ENCODE peak calls at places on chromosome 14, in four cellular contexts. D, N, X and V are unnamed samples.

GRCh38 chr14:92770454-92770853 is 22.0 kb upstream of the LGMN start:
- DNase-seq in D (no peak), N (no peak), X (no peak), V (no peak)

GRCh38 chr14:24700511-24700910 is 66.5 kb upstream of the GZMB start:
- DNase-seq in D (no peak), N (no peak), X (no peak), V (no peak)

GRCh38 chr14:28116716-28117115 is 649.9 kb upstream of the FOXG1 start:
- DNase-seq in D (peak; percentile 35), N (no peak), X (no peak), V (no peak)

GRCh38 chr14:80621701-80622100 is 319.8 kb downstream of the CEP128 start:
- DNase-seq in D (no peak), N (peak; percentile 88), X (peak; percentile 88), V (peak; percentile 81)

GRCh38 chr14:37594916-37595808 is at the start of the genes FOXA1 and TTC6:
- DNase-seq in D (peak; percentile 32), N (no peak), X (no peak), V (peak; percentile 11)

GRCh38 chr14:94056579-94057308 is 24.3 kb downstream of the DDX24 start:
- DNase-seq in D (no peak), N (peak; percentile 53), X (no peak), V (peak; percentile 44)

GRCh38 chr14:38616959-38617358 is 361.1 kb upstream of the CLEC14A start:
- DNase-seq in D (peak; percentile 64), N (no peak), X (no peak), V (no peak)

GRCh38 chr14:71290960-71291466 is 383.8 kb downstream of the PCNX1 start:
- DNase-seq in D (no peak), N (peak; percentile 78), X (peak; percentile 54), V (peak; percentile 92)

GRCh38 chr14:77314043-77314442 is 6.6 kb downstream of the POMT2 start:
- DNase-seq in D (no peak), N (peak; percentile 89), X (peak; percentile 71), V (peak; percentile 79)

GRCh38 chr14:24436355-24437019 is 6.1 kb downstream of the SDR39U1 start:
- DNase-seq in D (peak; percentile 45), N (peak; percentile 90), X (peak; percentile 87), V (peak; percentile 91)

GRCh38 chr14:77421241-77421640 is 2.1 kb downstream of the NOXRED1 start:
- DNase-seq in D (no peak), N (peak; percentile 33), X (no peak), V (peak; percentile 5)

GRCh38 chr14:92481386-92481785 is 32.2 kb upstream of the RIN3 start:
- DNase-seq in D (no peak), N (peak; percentile 84), X (peak; percentile 62), V (peak; percentile 65)

GRCh38 chr14:49463146-49463545 is 123.0 kb downstream of the RPS29 start:
- DNase-seq in D (no peak), N (no peak), X (no peak), V (no peak)

GRCh38 chr14:91395998-91396660 is 21.5 kb downstream of the CCDC88C start:
- DNase-seq in D (no peak), N (no peak), X (no peak), V (no peak)

GRCh38 chr14:60266021-60266937 is 17.3 kb downstream of the PPM1A start:
- DNase-seq in D (peak; percentile 43), N (peak; percentile 56), X (peak; percentile 33), V (peak; percentile 33)

GRCh38 chr14:32561520-32561919 is 232.4 kb downstream of the AKAP6 start:
- DNase-seq in D (no peak), N (peak; percentile 26), X (no peak), V (peak; percentile 52)

GRCh38 chr14:70655110-70655826 is 13.6 kb downstream of the TTC9 start:
- DNase-seq in D (no peak), N (peak; percentile 10), X (no peak), V (no peak)

GRCh38 chr14:29085546-29085945 is 319.0 kb downstream of the FOXG1 start:
- DNase-seq in D (no peak), N (peak; percentile 57), X (peak; percentile 18), V (peak; percentile 10)

GRCh38 chr14:104075530-104076151 is 9.9 kb upstream of the ASPG start:
- DNase-seq in D (peak; percentile 31), N (peak; percentile 44), X (peak; percentile 22), V (no peak)

GRCh38 chr14:103528158-103528511 is 861 bp upstream of the TRMT61A start:
- DNase-seq in D (peak; percentile 56), N (no peak), X (peak; percentile 39), V (peak; percentile 22)

GRCh38 chr14:60722163-60722835 is 1.9 kb downstream of the SIX4 start:
- DNase-seq in D (peak; percentile 43), N (peak; percentile 78), X (peak; percentile 70), V (peak; percentile 39)

GRCh38 chr14:57943541-57943940 is 77.6 kb upstream of the SLC35F4 start:
- DNase-seq in D (no peak), N (no peak), X (no peak), V (no peak)

GRCh38 chr14:28161040-28161439 is 605.5 kb upstream of the FOXG1 start:
- DNase-seq in D (no peak), N (no peak), X (no peak), V (peak; percentile 5)

DNA sequence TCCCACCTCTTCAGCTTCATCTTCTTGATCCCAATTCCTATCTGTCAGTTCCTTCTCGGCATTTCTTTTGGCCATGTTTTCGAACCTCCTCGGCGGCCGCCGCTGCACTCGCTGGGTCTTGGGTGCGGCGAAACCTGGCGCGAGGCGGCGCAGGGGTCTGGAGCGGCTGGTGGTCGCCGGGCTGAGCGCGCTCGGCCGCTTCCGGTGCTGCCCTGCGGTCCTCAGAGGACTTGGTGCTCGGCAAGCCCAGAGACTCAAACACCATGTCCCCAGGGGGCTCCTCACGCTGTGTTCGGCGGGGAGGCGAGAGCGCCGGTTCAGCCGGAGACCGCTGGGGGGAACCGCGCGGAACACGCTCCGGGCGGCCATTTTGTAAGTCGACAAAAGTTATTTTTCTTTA is 51.8 kb downstream of the PPP1R36 start:
- DNase-seq in D (no peak), N (no peak), X (no peak), V (no peak)
- H3K4me3 ChIP-seq in D (no peak overlapping the region), N (peak overlapping the region; percentile 35), X (peak overlapping the region; percentile 22), V (peak overlapping the region; percentile 21)

DNA sequence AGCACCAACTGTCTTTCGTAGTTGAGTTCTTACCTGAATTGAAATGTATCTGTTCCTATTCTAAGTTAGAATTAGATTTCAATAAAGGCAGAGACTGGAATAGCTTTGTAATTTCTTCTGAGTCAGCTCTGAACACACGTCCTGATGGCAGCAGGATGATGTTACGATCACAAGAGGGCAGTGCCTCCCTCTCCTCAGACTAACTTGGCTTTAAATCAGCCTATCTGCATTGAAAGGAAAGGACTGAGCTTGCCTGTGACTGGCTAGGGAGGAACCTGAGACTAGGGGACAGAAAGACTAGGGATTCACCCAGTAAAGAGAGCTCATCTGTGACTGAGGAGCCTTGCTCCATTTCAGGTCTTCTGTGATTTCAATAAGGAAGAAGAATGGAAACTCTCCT is 323.7 kb upstream of the OR4E1 start:
- DNase-seq in D (no peak), N (peak; percentile 19), X (no peak), V (no peak)
- TF ChIP-seq CTCF in D (peak; percentile 31), N (peak; percentile 14), X (peak; percentile 6), V (no peak)

GRCh38 chr14:78512021-78512420 is 341.8 kb downstream of the NRXN3 start:
- DNase-seq in D (no peak), N (no peak), X (no peak), V (no peak)
- H3K4me3 ChIP-seq in D (no peak overlapping the region), N (no peak overlapping the region), X (no peak overlapping the region), V (no peak overlapping the region)

GRCh38 chr14:74403619-74404417 is 22.2 kb downstream of the SYNDIG1L start:
- DNase-seq in D (no peak), N (no peak), X (no peak), V (no peak)

GRCh38 chr14:74400919-74401503 is 25.0 kb downstream of the SYNDIG1L start:
- DNase-seq in D (no peak), N (no peak), X (no peak), V (no peak)

GRCh38 chr14:74402264-74403251 is 23.5 kb downstream of the SYNDIG1L start:
- DNase-seq in D (no peak), N (no peak), X (no peak), V (no peak)

GRCh38 chr14:74401504-74402241 is 24.3 kb downstream of the SYNDIG1L start:
- DNase-seq in D (peak; percentile 39), N (no peak), X (no peak), V (no peak)

DNA sequence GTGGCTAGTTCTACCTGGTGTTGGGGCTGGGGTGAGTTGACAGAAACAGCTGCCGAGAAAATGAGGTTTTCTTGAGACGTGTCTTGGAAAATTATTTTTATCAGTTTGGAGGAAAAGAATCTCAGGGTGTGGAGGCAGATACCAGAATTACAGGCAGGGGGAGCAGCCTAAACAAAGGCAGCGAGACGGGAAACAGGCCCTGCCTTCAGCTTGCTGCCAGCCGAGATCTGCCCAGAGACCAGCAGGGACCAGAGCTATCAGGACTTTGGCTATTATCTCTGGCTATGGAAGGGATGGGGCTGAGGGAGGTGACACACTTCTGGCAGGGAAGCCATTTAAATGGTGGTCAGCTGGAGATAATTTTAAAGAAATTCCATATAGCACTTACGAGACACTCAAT is 25.7 kb downstream of the SYNDIG1L start:
- DNase-seq in D (no peak), N (peak; percentile 38), X (peak; percentile 4), V (peak; percentile 11)
- TF ChIP-seq CTCF in D (peak; percentile 10), N (peak; percentile 52), X (peak; percentile 11), V (peak; percentile 22)

GRCh38 chr14:34020014-34020413 is 69.1 kb upstream of the EGLN3 start:
- DNase-seq in D (no peak), N (no peak), X (no peak), V (no peak)

GRCh38 chr14:34021096-34021495 is 70.2 kb upstream of the EGLN3 start:
- DNase-seq in D (no peak), N (no peak), X (no peak), V (no peak)

GRCh38 chr14:34018125-34018524 is 67.3 kb upstream of the EGLN3 start:
- DNase-seq in D (no peak), N (no peak), X (no peak), V (no peak)

GRCh38 chr14:34014936-34015335 is 64.1 kb upstream of the EGLN3 start:
- DNase-seq in D (no peak), N (no peak), X (no peak), V (no peak)

GRCh38 chr14:34018564-34019244 is 67.8 kb upstream of the EGLN3 start:
- DNase-seq in D (no peak), N (peak; percentile 31), X (no peak), V (peak; percentile 24)
- H3K4me3 ChIP-seq in D (peak overlapping the region; percentile 48), N (no peak overlapping the region), X (peak overlapping the region; percentile 12), V (no peak overlapping the region)

DNA sequence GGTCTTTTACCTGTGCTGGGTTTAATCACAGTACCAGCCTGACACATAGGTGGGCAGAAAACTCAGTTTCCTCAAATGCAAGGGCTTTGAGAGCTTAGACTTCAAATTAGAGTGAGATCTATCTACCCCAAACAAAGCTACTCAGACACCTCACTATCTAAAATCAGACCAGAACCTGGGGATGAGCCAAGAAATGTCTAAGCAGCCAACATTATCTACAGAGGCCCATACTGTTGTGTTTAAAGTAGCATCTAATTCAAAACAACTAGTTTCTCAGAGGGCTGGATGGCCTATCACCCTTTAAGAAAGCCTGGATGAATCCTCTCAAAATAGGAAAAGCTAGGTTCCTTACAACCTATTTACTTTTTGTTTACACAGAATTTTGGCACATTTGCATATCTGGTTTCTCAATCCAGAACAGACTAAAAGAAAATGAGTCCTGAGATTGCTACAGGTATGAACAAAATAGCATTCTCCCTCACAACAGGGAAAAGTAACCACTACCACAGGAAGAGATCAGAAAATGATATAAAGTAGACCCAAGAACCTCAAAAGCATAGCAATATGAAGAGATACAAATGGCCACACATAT is 142.4 kb downstream of the ZFP36L1 start:
- DNase-seq in D (no peak), N (no peak), X (no peak), V (no peak)
- TF ChIP-seq CTCF in D (no peak), N (no peak), X (no peak), V (no peak)